ENCODE peak calls at places on chromosomes 4 and X, in four cellular contexts. One of them, this sample, is unnamed.

GRCh38 chrX:149495573-149496071 is 9.5 kb downstream of the IDS start:
- DNase-seq in KBM-7: no peak
- DNase-seq in activated CD4-positive, alpha-beta T cell treated with anti-CD3 and anti-CD28 coated beads for 4 hours: no peak
- DNase-seq in B cell: no peak
- DNase-seq in this sample: no peak

GRCh38 chr4:86960557-86960959 is 25.7 kb downstream of the AFF1 start:
- DNase-seq in KBM-7: no peak
- DNase-seq in activated CD4-positive, alpha-beta T cell treated with anti-CD3 and anti-CD28 coated beads for 4 hours: no peak
- DNase-seq in B cell: no peak
- DNase-seq in this sample: peak; percentile 59

GRCh38 chr4:43607400-43607799 is 714.9 kb downstream of the GRXCR1 start:
- DNase-seq in KBM-7: no peak
- DNase-seq in activated CD4-positive, alpha-beta T cell treated with anti-CD3 and anti-CD28 coated beads for 4 hours: no peak
- DNase-seq in B cell: no peak
- DNase-seq in this sample: no peak

GRCh38 chr4:150237110-150237852 is 159.0 kb downstream of the DCLK2 start:
- DNase-seq in KBM-7: no peak
- DNase-seq in activated CD4-positive, alpha-beta T cell treated with anti-CD3 and anti-CD28 coated beads for 4 hours: no peak
- DNase-seq in B cell: no peak
- DNase-seq in this sample: no peak

GRCh38 chr4:3231431-3231980 is 17.5 kb upstream of the MSANTD1 start:
- DNase-seq in KBM-7: no peak
- DNase-seq in activated CD4-positive, alpha-beta T cell treated with anti-CD3 and anti-CD28 coated beads for 4 hours: no peak
- DNase-seq in B cell: no peak
- DNase-seq in this sample: no peak

GRCh38 chr4:65791111-65791806 is 121.0 kb upstream of the EPHA5 start:
- DNase-seq in KBM-7: no peak
- DNase-seq in activated CD4-positive, alpha-beta T cell treated with anti-CD3 and anti-CD28 coated beads for 4 hours: no peak
- DNase-seq in B cell: no peak
- DNase-seq in this sample: no peak

GRCh38 chrX:12819231-12819630 is 28.0 kb downstream of the PRPS2 start:
- DNase-seq in KBM-7: no peak
- DNase-seq in activated CD4-positive, alpha-beta T cell treated with anti-CD3 and anti-CD28 coated beads for 4 hours: no peak
- DNase-seq in B cell: no peak
- DNase-seq in this sample: no peak

GRCh38 chr4:120725639-120726585 is 196.6 kb downstream of the PRDM5 start:
- DNase-seq in KBM-7: no peak
- DNase-seq in activated CD4-positive, alpha-beta T cell treated with anti-CD3 and anti-CD28 coated beads for 4 hours: no peak
- DNase-seq in B cell: no peak
- DNase-seq in this sample: no peak

GRCh38 chr4:3768842-3769641 is 2.9 kb downstream of the ADRA2C start:
- DNase-seq in KBM-7: no peak
- DNase-seq in activated CD4-positive, alpha-beta T cell treated with anti-CD3 and anti-CD28 coated beads for 4 hours: no peak
- DNase-seq in B cell: no peak
- DNase-seq in this sample: no peak

GRCh38 chr4:174450051-174450450 is 72.2 kb downstream of the HPGD start:
- DNase-seq in KBM-7: no peak
- DNase-seq in activated CD4-positive, alpha-beta T cell treated with anti-CD3 and anti-CD28 coated beads for 4 hours: no peak
- DNase-seq in B cell: no peak
- DNase-seq in this sample: no peak

This sample was measured in Karpas-422.